ENCODE peak calls at places on chromosome 1, in nine cellular contexts. A is spleen, N is RWPE1, I is tibial artery, Z is body of pancreas, O is psoas muscle, M is cardiac fibroblast, Y is foreskin keratinocyte, D is HFFc6. U is an unnamed sample.

GRCh38 chr1:237786066-237786719 is 104.5 kb downstream of the ZP4 start:
- DNase-seq in A (no peak), N (no peak), I (no peak), Z (no peak), O (no peak), M (no peak), Y (no peak), D (no peak), U (no peak)

GRCh38 chr1:117959364-117959763 is 29.8 kb downstream of the WDR3 start:
- DNase-seq in A (no peak), N (no peak), I (no peak), Z (no peak), O (no peak), M (peak; percentile 36), Y (no peak), D (peak; percentile 64), U (no peak)

GRCh38 chr1:175482072-175482451 is 261.3 kb downstream of the TNR start:
- DNase-seq in A (no peak), N (no peak), I (no peak), Z (no peak), O (no peak), M (peak; percentile 28), Y (no peak), D (no peak), U (no peak)

GRCh38 chr1:32250893-32251716 is at the start of gene LCK:
- DNase-seq in A (peak; percentile 93), N (no peak), I (no peak), Z (no peak), O (no peak), M (no peak), Y (no peak), D (no peak), U (no peak)

GRCh38 chr1:91015358-91015780 is 6.5 kb downstream of the ZNF644 start:
- DNase-seq in A (no peak), N (peak; percentile 38), I (no peak), Z (no peak), O (no peak), M (no peak), Y (peak; percentile 96), D (no peak), U (no peak)

GRCh38 chr1:94926365-94926914 is 470 bp downstream of the CNN3 start:
- DNase-seq in A (peak; percentile 83), N (no peak), I (peak; percentile 78), Z (peak; percentile 40), O (peak; percentile 60), M (peak; percentile 71), Y (peak; percentile 49), D (peak; percentile 30), U (no peak)

GRCh38 chr1:23908453-23909341 is 4.5 kb downstream of the CNR2 start:
- DNase-seq in A (peak; percentile 88), N (no peak), I (no peak), Z (peak; percentile 25), O (no peak), M (no peak), Y (no peak), D (no peak), U (no peak)

GRCh38 chr1:49050041-49050440 is 273.4 kb upstream of the BEND5 start:
- DNase-seq in A (no peak), N (no peak), I (no peak), Z (no peak), O (no peak), M (no peak), Y (no peak), D (no peak), U (no peak)

GRCh38 chr1:6163191-6163972 is 16.7 kb downstream of the CHD5 start:
- DNase-seq in A (no peak), N (no peak), I (no peak), Z (no peak), O (no peak), M (no peak), Y (no peak), D (no peak), U (no peak)

GRCh38 chr1:93304716-93305138 is 41.0 kb upstream of the DR1 start:
- DNase-seq in A (no peak), N (peak; percentile 55), I (no peak), Z (peak; percentile 70), O (no peak), M (peak; percentile 82), Y (peak; percentile 48), D (peak; percentile 60), U (peak; percentile 48)

GRCh38 chr1:175493999-175494336 is 249.4 kb downstream of the TNR start:
- DNase-seq in A (no peak), N (no peak), I (no peak), Z (no peak), O (no peak), M (no peak), Y (no peak), D (no peak), U (no peak)

GRCh38 chr1:98030483-98030882 is 109.6 kb upstream of the DPYD start:
- DNase-seq in A (no peak), N (peak; percentile 8), I (no peak), Z (no peak), O (no peak), M (no peak), Y (peak; percentile 48), D (peak; percentile 40), U (no peak)

GRCh38 chr1:228009116-228009827 is 2.5 kb downstream of the WNT3A start:
- DNase-seq in A (peak; percentile 51), N (no peak), I (peak; percentile 44), Z (no peak), O (no peak), M (no peak), Y (no peak), D (no peak), U (no peak)

DNA sequence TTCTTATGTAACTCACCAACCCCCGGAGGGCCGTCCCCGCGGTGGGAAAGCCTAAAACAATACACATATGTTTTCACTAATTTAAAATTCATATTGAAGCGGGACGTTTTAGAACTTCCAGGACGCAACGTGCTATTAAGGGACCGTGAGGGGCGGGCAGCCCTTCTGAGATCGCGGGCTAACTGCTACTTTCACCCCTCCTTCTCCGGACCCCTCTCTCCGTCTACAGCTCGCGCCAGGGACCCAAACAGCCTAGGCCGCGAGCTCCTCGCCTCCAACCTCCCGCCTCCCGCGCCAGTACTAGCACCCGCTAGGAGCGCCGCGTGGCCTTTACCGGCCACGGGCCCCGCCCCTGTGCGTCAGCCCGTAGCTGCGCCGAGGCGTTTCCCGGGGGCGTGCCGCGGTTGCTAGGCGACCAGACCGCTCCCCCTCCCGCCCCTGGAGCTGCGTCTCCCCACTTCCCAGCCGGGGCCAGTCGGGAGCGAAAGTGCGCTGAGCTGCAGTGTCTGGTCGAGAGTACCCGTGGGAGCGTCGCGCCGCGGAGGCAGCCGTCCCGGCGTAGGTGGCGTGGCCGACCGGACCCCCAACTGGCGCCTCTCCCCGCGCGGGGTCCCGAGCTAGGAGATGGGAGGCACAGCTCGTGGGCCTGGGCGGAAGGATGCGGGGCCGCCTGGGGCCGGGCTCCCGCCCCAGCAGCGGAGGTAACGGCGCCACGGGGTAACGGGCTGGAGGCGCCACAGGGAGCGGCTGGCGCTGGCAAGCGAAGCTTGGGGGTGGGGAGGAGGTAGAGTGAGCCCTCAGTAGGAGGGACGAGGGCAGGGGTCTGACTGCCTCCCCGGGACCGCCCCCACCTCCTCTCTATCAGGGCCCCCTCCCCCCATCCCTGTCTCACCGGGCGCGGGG is at the start of gene DYRK3:
- DNase-seq in A (peak; percentile 97), N (peak; percentile 99), I (peak; percentile 96), Z (peak; percentile 96), O (peak; percentile 95), M (peak; percentile 96), Y (peak; percentile 88), D (peak; percentile 94), U (peak; percentile 78)
- TF ChIP-seq CTCF in A (no peak), N (no peak), I (no peak), Z (peak; percentile 37), O (peak; percentile 21), M (no peak), Y (peak; percentile 36), D (peak; percentile 8), U (no peak)

GRCh38 chr1:115477071-115477470 is 139.0 kb upstream of the NGF start:
- DNase-seq in A (no peak), N (no peak), I (peak; percentile 34), Z (no peak), O (no peak), M (no peak), Y (no peak), D (no peak), U (no peak)
- TF ChIP-seq CTCF in A (no peak), N (no peak), I (no peak), Z (no peak), O (no peak), M (no peak), Y (no peak), D (no peak), U (no peak)

GRCh38 chr1:222239130-222239529 is 308.8 kb downstream of the HHIPL2 start:
- DNase-seq in A (no peak), N (no peak), I (no peak), Z (no peak), O (no peak), M (no peak), Y (no peak), D (no peak), U (no peak)

GRCh38 chr1:222234351-222234750 is 313.6 kb downstream of the HHIPL2 start:
- DNase-seq in A (no peak), N (no peak), I (no peak), Z (no peak), O (no peak), M (no peak), Y (no peak), D (no peak), U (no peak)

DNA sequence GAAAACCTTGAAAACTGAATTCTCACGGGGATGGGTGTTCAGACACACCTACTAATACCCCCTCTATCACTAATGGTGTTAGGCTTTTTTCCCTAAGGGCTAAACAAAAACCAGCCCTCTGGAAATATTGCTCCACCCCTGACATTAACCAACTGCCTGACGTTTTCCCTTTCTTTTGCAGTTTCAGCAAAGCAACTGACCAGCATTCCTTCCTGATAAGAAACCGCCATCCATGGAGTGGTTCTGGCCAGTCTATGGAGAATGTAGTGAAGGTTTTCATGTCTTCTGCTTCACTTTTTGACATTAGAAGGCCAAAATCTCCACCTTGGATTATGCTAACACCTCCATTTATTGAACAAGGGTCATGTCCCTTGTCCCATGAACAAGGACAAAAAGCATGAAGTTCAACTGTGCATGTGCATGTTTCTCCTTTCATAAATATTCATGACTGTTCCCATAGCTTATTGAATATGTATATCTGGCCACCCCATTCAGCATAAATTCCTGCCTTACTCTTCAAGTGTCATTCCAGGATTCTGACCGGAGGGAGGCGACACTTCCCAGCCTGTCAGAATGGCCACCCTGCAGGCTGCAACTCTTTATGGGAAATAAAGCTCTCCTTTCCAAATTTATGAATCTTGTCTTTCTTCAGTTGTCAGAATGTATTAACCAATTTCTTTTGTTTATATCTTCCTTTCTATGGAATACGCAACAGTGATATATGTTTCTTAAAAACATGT is 314.3 kb downstream of the HHIPL2 start:
- DNase-seq in A (no peak), N (no peak), I (no peak), Z (no peak), O (no peak), M (peak; percentile 68), Y (no peak), D (no peak), U (no peak)
- TF ChIP-seq CTCF in A (no peak), N (no peak), I (no peak), Z (no peak), O (no peak), M (no peak), Y (no peak), D (no peak), U (no peak)

DNA sequence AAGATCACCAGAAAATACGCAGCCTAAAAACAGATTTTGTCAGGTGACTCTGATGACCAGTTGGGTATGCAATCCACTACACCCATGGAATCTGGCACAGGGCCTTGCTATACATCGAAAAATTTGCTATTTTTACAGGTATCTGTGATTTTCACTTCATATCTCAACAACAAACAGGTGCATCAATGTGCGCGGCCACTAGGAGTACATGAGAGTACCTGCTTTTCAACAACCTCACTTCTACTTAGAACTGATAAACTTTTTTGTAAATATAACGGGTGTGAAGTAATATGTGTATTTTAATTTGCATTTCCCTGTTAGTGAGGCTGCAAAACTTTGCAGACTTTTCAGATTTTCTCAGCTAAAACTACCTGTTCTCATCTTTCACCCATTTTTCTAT is 80.8 kb downstream of the SLC45A1 start:
- DNase-seq in A (no peak), N (no peak), I (no peak), Z (no peak), O (no peak), M (no peak), Y (no peak), D (no peak), U (no peak)
- TF ChIP-seq CTCF in A (no peak), N (no peak), I (peak; percentile 18), Z (no peak), O (no peak), M (peak; percentile 22), Y (peak; percentile 8), D (peak; percentile 47), U (no peak)

U was measured in AG04450.